ENCODE peak calls at places on chromosomes 16 and 17, in six cellular contexts. B is naive thymus-derived CD8-positive, alpha-beta T cell; O is NCI-H2171 treated with DMSO at 0.1 percent for 48 hours; T is frontal cortex; G is stimulated activated CD8-positive, alpha-beta memory T cell treated with anti-CD3 and anti-CD28 coated beads, Interleukin-4, amount 100 ng/mL, for 1 hour; N is stimulated activated CD4-positive, alpha-beta T cell treated with anti-CD3 and anti-CD28 coated beads, TNF-alpha, amount 100 ng/mL, for 1 hour. V is an unnamed sample.

GRCh38 chr17:39547713-39548478 is 59.8 kb downstream of the NEUROD2 start:
- DNase-seq in N (peak), G (peak), T (peak), O (peak), B (peak), V (peak)

GRCh38 chr16:31695667-31696066 is 168.0 kb downstream of the AHSP start:
- DNase-seq in T (no peak), O (no peak), B (no peak), N (no peak), G (peak), V (no peak)

GRCh38 chr16:4913130-4913773 is 23.7 kb downstream of the PPL start:
- DNase-seq in T (no peak), G (no peak), O (no peak), N (no peak), B (no peak), V (no peak)

GRCh38 chr16:5604770-5605169 is 507.2 kb upstream of the EEF2KMT start:
- DNase-seq in T (peak), B (no peak), O (peak), N (no peak), G (no peak), V (no peak)

GRCh38 chr17:31541559-31541958 is 150.1 kb downstream of the RAB11FIP4 start:
- DNase-seq in G (no peak), T (no peak), O (peak), N (no peak), B (no peak), V (no peak)

GRCh38 chr16:56912746-56913703 is 18.9 kb upstream of the HERPUD1 start:
- DNase-seq in B (no peak), G (no peak), T (no peak), O (no peak), N (no peak), V (no peak)

GRCh38 chr16:87701066-87701425 is 64.7 kb downstream of the KLHDC4 start:
- DNase-seq in N (no peak), T (no peak), O (no peak), G (no peak), B (no peak), V (no peak)

GRCh38 chr17:78211032-78211431 is 3.0 kb upstream of the BIRC5 start:
- DNase-seq in G (no peak), O (no peak), B (no peak), T (no peak), N (no peak), V (no peak)

GRCh38 chr17:67349420-67349819 is 17.0 kb downstream of the PSMD12 start:
- DNase-seq in T (no peak), B (no peak), G (no peak), O (no peak), N (no peak), V (no peak)

GRCh38 chr17:74780443-74781238 is 4.5 kb upstream of the NAT9 start:
- DNase-seq in T (no peak), G (no peak), O (no peak), B (no peak), N (no peak), V (no peak)

GRCh38 chr16:84768798-84769177 is 51.0 kb upstream of the CRISPLD2 start:
- DNase-seq in B (no peak), N (no peak), T (no peak), O (no peak), G (no peak), V (no peak)

GRCh38 chr17:17609121-17609520 is 17.6 kb upstream of the PEMT start:
- DNase-seq in B (no peak), N (no peak), T (no peak), G (no peak), O (peak), V (no peak)

GRCh38 chr17:66975614-66976378 is 11.3 kb downstream of the CACNG4 start:
- DNase-seq in G (no peak), T (no peak), O (no peak), B (no peak), N (no peak), V (no peak)

GRCh38 chr17:44688675-44689491 is 693 bp downstream of the CCDC43 start:
- DNase-seq in G (no peak), N (no peak), O (no peak), B (no peak), T (peak), V (peak)

GRCh38 chr16:4641306-4641687 is 16.7 kb downstream of the MGRN1 start:
- DNase-seq in T (no peak), O (no peak), G (no peak), B (no peak), N (no peak), V (no peak)

GRCh38 chr17:76791053-76791980 is 53.4 kb downstream of the MFSD11 start:
- DNase-seq in T (peak), G (peak), N (no peak), B (peak), O (peak), V (no peak)

GRCh38 chr16:85350973-85351372 is 238.7 kb upstream of the CIBAR2 start:
- DNase-seq in G (no peak), O (peak), N (no peak), B (no peak), T (peak), V (no peak)

GRCh38 chr16:31485571-31485970 is 2.6 kb downstream of the SLC5A2 start:
- DNase-seq in B (no peak), G (no peak), T (no peak), N (no peak), O (no peak), V (no peak)

GRCh38 chr17:81457917-81458555 is 54.6 kb downstream of the ACTG1 start:
- DNase-seq in B (no peak), N (no peak), T (no peak), G (no peak), O (no peak), V (no peak)

GRCh38 chr16:53068423-53068833 is 13.6 kb downstream of the CHD9 start:
- DNase-seq in T (no peak), G (no peak), B (no peak), N (no peak), O (no peak), V (no peak)

GRCh38 chr16:24539850-24540484 is 601 bp downstream of the RBBP6 start:
- DNase-seq in N (peak), O (peak), G (no peak), B (peak), T (peak), V (no peak)

GRCh38 chr17:49850772-49851386 is 3.0 kb upstream of the TAC4 start:
- DNase-seq in N (no peak), G (no peak), B (no peak), T (no peak), O (no peak), V (no peak)

V was measured in progenitor cell of endocrine pancreas.